ENCODE peak calls at places on chromosomes 3 and 15, in eight cellular contexts. One of them, this sample, is unnamed.
A peak's percentile ranks its signal among the peaks of the same experiment; 100 is the strongest.

GRCh38 chr3:142586803-142587406 is 8.4 kb upstream of the ATR start:
- DNase-seq in MG63: peak; percentile 42
- DNase-seq in T follicular helper cell: no peak
- DNase-seq in ELF-1: peak; percentile 68
- DNase-seq in stimulated activated naive B cell treated with anti-CD40 and anti-IgM and Interleukin-4, amounts not matched to agents 10 μg/mL and 1 μg/mL and 100 μg/mL, for 72 hours: no peak
- DNase-seq in SK-N-SH: peak; percentile 64
- DNase-seq in hepatic stellate cell: peak; percentile 51
- DNase-seq in G401: peak; percentile 63
- DNase-seq in this sample: peak; percentile 68

GRCh38 chr15:39242345-39242744 is 338.5 kb upstream of the THBS1 start:
- DNase-seq in T follicular helper cell: no peak
- DNase-seq in hepatic stellate cell: no peak
- DNase-seq in stimulated activated naive B cell treated with anti-CD40 and anti-IgM and Interleukin-4, amounts not matched to agents 10 μg/mL and 1 μg/mL and 100 μg/mL, for 72 hours: no peak
- DNase-seq in G401: peak; percentile 81
- DNase-seq in MG63: peak; percentile 79
- DNase-seq in SK-N-SH: no peak
- DNase-seq in ELF-1: no peak
- DNase-seq in this sample: no peak

GRCh38 chr15:59999558-60000112 is 4.5 kb upstream of the FOXB1 start:
- DNase-seq in hepatic stellate cell: no peak
- DNase-seq in ELF-1: peak; percentile 43
- DNase-seq in stimulated activated naive B cell treated with anti-CD40 and anti-IgM and Interleukin-4, amounts not matched to agents 10 μg/mL and 1 μg/mL and 100 μg/mL, for 72 hours: no peak
- DNase-seq in T follicular helper cell: no peak
- DNase-seq in G401: no peak
- DNase-seq in MG63: no peak
- DNase-seq in SK-N-SH: peak; percentile 16
- DNase-seq in this sample: no peak

GRCh38 chr3:141795719-141796435 is 32.7 kb downstream of the GRK7 start:
- DNase-seq in ELF-1: no peak
- DNase-seq in MG63: no peak
- DNase-seq in stimulated activated naive B cell treated with anti-CD40 and anti-IgM and Interleukin-4, amounts not matched to agents 10 μg/mL and 1 μg/mL and 100 μg/mL, for 72 hours: no peak
- DNase-seq in hepatic stellate cell: no peak
- DNase-seq in G401: no peak
- DNase-seq in SK-N-SH: peak; percentile 42
- DNase-seq in T follicular helper cell: peak; percentile 42
- DNase-seq in this sample: peak; percentile 47

GRCh38 chr15:100078511-100079220 is 263.1 kb downstream of the ADAMTS17 start:
- DNase-seq in T follicular helper cell: no peak
- DNase-seq in stimulated activated naive B cell treated with anti-CD40 and anti-IgM and Interleukin-4, amounts not matched to agents 10 μg/mL and 1 μg/mL and 100 μg/mL, for 72 hours: no peak
- DNase-seq in G401: no peak
- DNase-seq in MG63: no peak
- DNase-seq in ELF-1: no peak
- DNase-seq in hepatic stellate cell: no peak
- DNase-seq in SK-N-SH: no peak
- DNase-seq in this sample: no peak

GRCh38 chr3:127547761-127548605 is 42.5 kb downstream of the TPRA1 start:
- DNase-seq in SK-N-SH: peak; percentile 96
- DNase-seq in G401: peak; percentile 34
- DNase-seq in hepatic stellate cell: peak; percentile 83
- DNase-seq in MG63: peak; percentile 82
- DNase-seq in stimulated activated naive B cell treated with anti-CD40 and anti-IgM and Interleukin-4, amounts not matched to agents 10 μg/mL and 1 μg/mL and 100 μg/mL, for 72 hours: peak; percentile 72
- DNase-seq in T follicular helper cell: peak; percentile 63
- DNase-seq in ELF-1: peak; percentile 71
- DNase-seq in this sample: peak; percentile 89

GRCh38 chr3:19934098-19934566 is at the start of gene EFHB:
- DNase-seq in T follicular helper cell: no peak
- DNase-seq in hepatic stellate cell: no peak
- DNase-seq in SK-N-SH: peak; percentile 59
- DNase-seq in stimulated activated naive B cell treated with anti-CD40 and anti-IgM and Interleukin-4, amounts not matched to agents 10 μg/mL and 1 μg/mL and 100 μg/mL, for 72 hours: no peak
- DNase-seq in ELF-1: peak; percentile 84
- DNase-seq in MG63: peak; percentile 9
- DNase-seq in G401: no peak
- DNase-seq in this sample: peak; percentile 66

GRCh38 chr3:173217127-173217526 is 76.1 kb upstream of the SPATA16 start:
- DNase-seq in T follicular helper cell: no peak
- DNase-seq in G401: no peak
- DNase-seq in hepatic stellate cell: no peak
- DNase-seq in stimulated activated naive B cell treated with anti-CD40 and anti-IgM and Interleukin-4, amounts not matched to agents 10 μg/mL and 1 μg/mL and 100 μg/mL, for 72 hours: no peak
- DNase-seq in ELF-1: no peak
- DNase-seq in SK-N-SH: no peak
- DNase-seq in MG63: peak; percentile 45
- DNase-seq in this sample: peak; percentile 13

GRCh38 chr3:170497197-170497596 is 78.5 kb downstream of the CLDN11 start:
- DNase-seq in stimulated activated naive B cell treated with anti-CD40 and anti-IgM and Interleukin-4, amounts not matched to agents 10 μg/mL and 1 μg/mL and 100 μg/mL, for 72 hours: no peak
- DNase-seq in SK-N-SH: no peak
- DNase-seq in T follicular helper cell: no peak
- DNase-seq in G401: no peak
- DNase-seq in hepatic stellate cell: no peak
- DNase-seq in ELF-1: no peak
- DNase-seq in MG63: no peak
- DNase-seq in this sample: no peak

GRCh38 chr3:51354172-51354571 is 30.9 kb upstream of the MANF start:
- DNase-seq in T follicular helper cell: no peak
- DNase-seq in stimulated activated naive B cell treated with anti-CD40 and anti-IgM and Interleukin-4, amounts not matched to agents 10 μg/mL and 1 μg/mL and 100 μg/mL, for 72 hours: no peak
- DNase-seq in G401: no peak
- DNase-seq in MG63: no peak
- DNase-seq in hepatic stellate cell: no peak
- DNase-seq in SK-N-SH: no peak
- DNase-seq in ELF-1: no peak
- DNase-seq in this sample: no peak

GRCh38 chr3:57999423-58000115 is 8.7 kb upstream of the FLNB start:
- DNase-seq in SK-N-SH: no peak
- DNase-seq in hepatic stellate cell: no peak
- DNase-seq in T follicular helper cell: no peak
- DNase-seq in G401: no peak
- DNase-seq in MG63: no peak
- DNase-seq in stimulated activated naive B cell treated with anti-CD40 and anti-IgM and Interleukin-4, amounts not matched to agents 10 μg/mL and 1 μg/mL and 100 μg/mL, for 72 hours: no peak
- DNase-seq in ELF-1: no peak
- DNase-seq in this sample: no peak

GRCh38 chr15:75159244-75159643 is 42.4 kb upstream of the C15orf39 start:
- DNase-seq in hepatic stellate cell: no peak
- DNase-seq in T follicular helper cell: no peak
- DNase-seq in SK-N-SH: no peak
- DNase-seq in ELF-1: no peak
- DNase-seq in stimulated activated naive B cell treated with anti-CD40 and anti-IgM and Interleukin-4, amounts not matched to agents 10 μg/mL and 1 μg/mL and 100 μg/mL, for 72 hours: no peak
- DNase-seq in MG63: no peak
- DNase-seq in G401: no peak
- DNase-seq in this sample: no peak

GRCh38 chr3:71502066-71502465 is 81.5 kb downstream of the FOXP1 start:
- DNase-seq in MG63: no peak
- DNase-seq in stimulated activated naive B cell treated with anti-CD40 and anti-IgM and Interleukin-4, amounts not matched to agents 10 μg/mL and 1 μg/mL and 100 μg/mL, for 72 hours: no peak
- DNase-seq in T follicular helper cell: no peak
- DNase-seq in SK-N-SH: no peak
- DNase-seq in hepatic stellate cell: no peak
- DNase-seq in ELF-1: no peak
- DNase-seq in G401: no peak
- DNase-seq in this sample: no peak

GRCh38 chr3:172235698-172236097 is 196.3 kb downstream of the FNDC3B start:
- DNase-seq in T follicular helper cell: no peak
- DNase-seq in stimulated activated naive B cell treated with anti-CD40 and anti-IgM and Interleukin-4, amounts not matched to agents 10 μg/mL and 1 μg/mL and 100 μg/mL, for 72 hours: no peak
- DNase-seq in G401: no peak
- DNase-seq in MG63: no peak
- DNase-seq in hepatic stellate cell: no peak
- DNase-seq in ELF-1: no peak
- DNase-seq in SK-N-SH: no peak
- DNase-seq in this sample: no peak

GRCh38 chr3:61901481-61901880 is 340.1 kb downstream of the PTPRG start:
- DNase-seq in ELF-1: no peak
- DNase-seq in MG63: no peak
- DNase-seq in SK-N-SH: no peak
- DNase-seq in hepatic stellate cell: no peak
- DNase-seq in G401: peak; percentile 90
- DNase-seq in stimulated activated naive B cell treated with anti-CD40 and anti-IgM and Interleukin-4, amounts not matched to agents 10 μg/mL and 1 μg/mL and 100 μg/mL, for 72 hours: no peak
- DNase-seq in T follicular helper cell: no peak
- DNase-seq in this sample: no peak

GRCh38 chr3:122932251-122932967 is 95.2 kb downstream of the SEMA5B start:
- DNase-seq in MG63: no peak
- DNase-seq in SK-N-SH: no peak
- DNase-seq in stimulated activated naive B cell treated with anti-CD40 and anti-IgM and Interleukin-4, amounts not matched to agents 10 μg/mL and 1 μg/mL and 100 μg/mL, for 72 hours: no peak
- DNase-seq in ELF-1: no peak
- DNase-seq in T follicular helper cell: no peak
- DNase-seq in hepatic stellate cell: no peak
- DNase-seq in G401: no peak
- DNase-seq in this sample: no peak

GRCh38 chr15:78709263-78709882 is 68.4 kb upstream of the CHRNB4 start:
- DNase-seq in ELF-1: peak; percentile 85
- DNase-seq in T follicular helper cell: peak; percentile 43
- DNase-seq in G401: peak; percentile 44
- DNase-seq in stimulated activated naive B cell treated with anti-CD40 and anti-IgM and Interleukin-4, amounts not matched to agents 10 μg/mL and 1 μg/mL and 100 μg/mL, for 72 hours: peak; percentile 56
- DNase-seq in hepatic stellate cell: peak; percentile 44
- DNase-seq in MG63: peak; percentile 69
- DNase-seq in SK-N-SH: peak; percentile 84
- DNase-seq in this sample: peak; percentile 93

GRCh38 chr3:159751754-159752153 is 236.9 kb upstream of the IL12A start:
- DNase-seq in stimulated activated naive B cell treated with anti-CD40 and anti-IgM and Interleukin-4, amounts not matched to agents 10 μg/mL and 1 μg/mL and 100 μg/mL, for 72 hours: no peak
- DNase-seq in hepatic stellate cell: no peak
- DNase-seq in ELF-1: no peak
- DNase-seq in G401: no peak
- DNase-seq in T follicular helper cell: no peak
- DNase-seq in SK-N-SH: no peak
- DNase-seq in MG63: no peak
- DNase-seq in this sample: no peak

GRCh38 chr3:70736009-70736408 is 423.6 kb upstream of the MDFIC2 start:
- DNase-seq in ELF-1: no peak
- DNase-seq in T follicular helper cell: no peak
- DNase-seq in SK-N-SH: no peak
- DNase-seq in G401: no peak
- DNase-seq in hepatic stellate cell: no peak
- DNase-seq in stimulated activated naive B cell treated with anti-CD40 and anti-IgM and Interleukin-4, amounts not matched to agents 10 μg/mL and 1 μg/mL and 100 μg/mL, for 72 hours: no peak
- DNase-seq in MG63: no peak
- DNase-seq in this sample: no peak

GRCh38 chr15:83288381-83288801 is 3.9 kb upstream of the BNC1 start:
- DNase-seq in hepatic stellate cell: no peak
- DNase-seq in SK-N-SH: no peak
- DNase-seq in G401: no peak
- DNase-seq in T follicular helper cell: no peak
- DNase-seq in stimulated activated naive B cell treated with anti-CD40 and anti-IgM and Interleukin-4, amounts not matched to agents 10 μg/mL and 1 μg/mL and 100 μg/mL, for 72 hours: no peak
- DNase-seq in MG63: peak; percentile 41
- DNase-seq in ELF-1: peak; percentile 80
- DNase-seq in this sample: no peak